ENCODE peak calls at places on chromosomes 13 and 19, in nine cellular contexts. One of them, this sample, is unnamed.

GRCh38 chr13:78102121-78102677 is 183.6 kb upstream of the EDNRB start:
- DNase-seq in astrocyte of the cerebellum: no peak
- DNase-seq in transverse colon: peak; percentile 9
- DNase-seq in BE2C: no peak
- DNase-seq in mucosa of descending colon: no peak
- DNase-seq in right cardiac atrium: peak; percentile 52
- DNase-seq in GM23248: peak; percentile 72
- DNase-seq in left ventricle myocardium inferior: peak; percentile 29
- DNase-seq in Panc1: no peak
- DNase-seq in this sample: no peak

GRCh38 chr13:100148422-100148821 is 59.5 kb downstream of the PCCA start:
- DNase-seq in astrocyte of the cerebellum: no peak
- DNase-seq in transverse colon: no peak
- DNase-seq in BE2C: no peak
- DNase-seq in mucosa of descending colon: no peak
- DNase-seq in right cardiac atrium: no peak
- DNase-seq in GM23248: no peak
- DNase-seq in left ventricle myocardium inferior: no peak
- DNase-seq in Panc1: no peak
- DNase-seq in this sample: no peak

GRCh38 chr13:26914624-26915023 is 154.0 kb upstream of the GPR12 start:
- DNase-seq in astrocyte of the cerebellum: no peak
- DNase-seq in transverse colon: no peak
- DNase-seq in BE2C: no peak
- DNase-seq in mucosa of descending colon: no peak
- DNase-seq in right cardiac atrium: no peak
- DNase-seq in GM23248: no peak
- DNase-seq in left ventricle myocardium inferior: no peak
- DNase-seq in Panc1: no peak
- DNase-seq in this sample: no peak

GRCh38 chr13:28611654-28612131 is 47.2 kb upstream of the POMP start:
- DNase-seq in astrocyte of the cerebellum: no peak
- DNase-seq in transverse colon: no peak
- DNase-seq in BE2C: no peak
- DNase-seq in mucosa of descending colon: no peak
- DNase-seq in right cardiac atrium: no peak
- DNase-seq in GM23248: no peak
- DNase-seq in left ventricle myocardium inferior: no peak
- DNase-seq in Panc1: no peak
- DNase-seq in this sample: no peak

GRCh38 chr19:29836409-29836825 is 24.6 kb downstream of the CCNE1 start:
- DNase-seq in astrocyte of the cerebellum: no peak
- DNase-seq in transverse colon: no peak
- DNase-seq in BE2C: no peak
- DNase-seq in mucosa of descending colon: no peak
- DNase-seq in right cardiac atrium: no peak
- DNase-seq in GM23248: no peak
- DNase-seq in left ventricle myocardium inferior: no peak
- DNase-seq in Panc1: no peak
- DNase-seq in this sample: no peak

GRCh38 chr19:17749912-17750317 is 1.4 kb upstream of the FCHO1 start:
- DNase-seq in astrocyte of the cerebellum: no peak
- DNase-seq in transverse colon: no peak
- DNase-seq in BE2C: no peak
- DNase-seq in mucosa of descending colon: no peak
- DNase-seq in right cardiac atrium: no peak
- DNase-seq in GM23248: peak; percentile 44
- DNase-seq in left ventricle myocardium inferior: no peak
- DNase-seq in Panc1: no peak
- DNase-seq in this sample: no peak

GRCh38 chr19:47540748-47541147 is 25.9 kb upstream of the NAPA start:
- DNase-seq in astrocyte of the cerebellum: peak; percentile 9
- DNase-seq in transverse colon: no peak
- DNase-seq in BE2C: no peak
- DNase-seq in mucosa of descending colon: no peak
- DNase-seq in right cardiac atrium: no peak
- DNase-seq in GM23248: peak; percentile 43
- DNase-seq in left ventricle myocardium inferior: no peak
- DNase-seq in Panc1: no peak
- DNase-seq in this sample: no peak

GRCh38 chr13:24133396-24133795 is 27.1 kb upstream of the SPATA13 start:
- DNase-seq in astrocyte of the cerebellum: no peak
- DNase-seq in transverse colon: no peak
- DNase-seq in BE2C: no peak
- DNase-seq in mucosa of descending colon: no peak
- DNase-seq in right cardiac atrium: no peak
- DNase-seq in GM23248: no peak
- DNase-seq in left ventricle myocardium inferior: no peak
- DNase-seq in Panc1: no peak
- DNase-seq in this sample: no peak

GRCh38 chr13:95924389-95924994 is 128.7 kb downstream of the UGGT2 start:
- DNase-seq in astrocyte of the cerebellum: peak; percentile 77
- DNase-seq in transverse colon: no peak
- DNase-seq in BE2C: no peak
- DNase-seq in mucosa of descending colon: no peak
- DNase-seq in right cardiac atrium: no peak
- DNase-seq in GM23248: peak; percentile 89
- DNase-seq in left ventricle myocardium inferior: no peak
- DNase-seq in Panc1: peak; percentile 7
- DNase-seq in this sample: no peak

GRCh38 chr13:113058988-113059850 is 46.4 kb upstream of the F7 start:
- DNase-seq in astrocyte of the cerebellum: no peak
- DNase-seq in transverse colon: no peak
- DNase-seq in BE2C: no peak
- DNase-seq in mucosa of descending colon: no peak
- DNase-seq in right cardiac atrium: no peak
- DNase-seq in GM23248: peak; percentile 6
- DNase-seq in left ventricle myocardium inferior: peak; percentile 6
- DNase-seq in Panc1: no peak
- DNase-seq in this sample: no peak

GRCh38 chr19:931860-932646 is 6.2 kb downstream of the ARID3A start:
- DNase-seq in astrocyte of the cerebellum: no peak
- DNase-seq in transverse colon: no peak
- DNase-seq in BE2C: no peak
- DNase-seq in mucosa of descending colon: no peak
- DNase-seq in right cardiac atrium: no peak
- DNase-seq in GM23248: no peak
- DNase-seq in left ventricle myocardium inferior: no peak
- DNase-seq in Panc1: no peak
- DNase-seq in this sample: no peak

GRCh38 chr19:934865-935422 is 9.1 kb downstream of the ARID3A start:
- DNase-seq in astrocyte of the cerebellum: no peak
- DNase-seq in transverse colon: peak; percentile 86
- DNase-seq in BE2C: peak; percentile 82
- DNase-seq in mucosa of descending colon: peak; percentile 91
- DNase-seq in right cardiac atrium: peak; percentile 85
- DNase-seq in GM23248: peak; percentile 71
- DNase-seq in left ventricle myocardium inferior: peak; percentile 88
- DNase-seq in Panc1: no peak
- DNase-seq in this sample: peak; percentile 95

GRCh38 chr19:934197-934840 is 8.5 kb downstream of the ARID3A start:
- DNase-seq in astrocyte of the cerebellum: no peak
- DNase-seq in transverse colon: no peak
- DNase-seq in BE2C: no peak
- DNase-seq in mucosa of descending colon: no peak
- DNase-seq in right cardiac atrium: no peak
- DNase-seq in GM23248: no peak
- DNase-seq in left ventricle myocardium inferior: no peak
- DNase-seq in Panc1: no peak
- DNase-seq in this sample: no peak

GRCh38 chr19:932647-933552 is 7.1 kb downstream of the ARID3A start:
- DNase-seq in astrocyte of the cerebellum: peak; percentile 70
- DNase-seq in transverse colon: peak; percentile 75
- DNase-seq in BE2C: peak; percentile 83
- DNase-seq in mucosa of descending colon: peak; percentile 72
- DNase-seq in right cardiac atrium: peak; percentile 81
- DNase-seq in GM23248: peak; percentile 97
- DNase-seq in left ventricle myocardium inferior: peak; percentile 84
- DNase-seq in Panc1: no peak
- DNase-seq in this sample: no peak

DNA sequence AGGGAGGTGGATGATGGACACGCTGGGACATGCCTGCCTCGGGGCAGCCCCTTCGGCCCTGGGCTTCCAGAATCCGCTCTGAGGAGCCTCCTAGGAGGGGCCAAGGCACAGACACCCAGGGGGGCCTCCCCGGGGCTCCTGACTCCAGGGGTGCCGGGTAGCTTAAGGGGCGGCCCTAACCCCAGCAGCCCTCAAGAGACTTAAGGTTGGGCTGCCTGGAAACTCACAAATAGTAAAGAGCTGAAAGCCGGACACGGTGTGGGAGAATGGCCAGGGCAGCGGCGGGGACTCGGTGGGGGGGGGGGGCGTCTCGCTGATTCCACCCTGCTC is 7.7 kb downstream of the ARID3A start:
- DNase-seq in astrocyte of the cerebellum: no peak
- DNase-seq in transverse colon: no peak
- DNase-seq in BE2C: no peak
- DNase-seq in mucosa of descending colon: no peak
- DNase-seq in right cardiac atrium: no peak
- DNase-seq in GM23248: no peak
- DNase-seq in left ventricle myocardium inferior: no peak
- DNase-seq in Panc1: no peak
- DNase-seq in this sample: no peak
- H3K4me3 ChIP-seq in astrocyte of the cerebellum: no peak overlapping the region
- H3K4me3 ChIP-seq in transverse colon: no peak overlapping the region
- H3K4me3 ChIP-seq in BE2C: no peak overlapping the region
- H3K4me3 ChIP-seq in mucosa of descending colon: no peak overlapping the region
- H3K4me3 ChIP-seq in right cardiac atrium: no peak overlapping the region
- H3K4me3 ChIP-seq in GM23248: peak overlapping the region; percentile 61
- H3K4me3 ChIP-seq in left ventricle myocardium inferior: peak overlapping the region; percentile 50
- H3K4me3 ChIP-seq in Panc1: no peak overlapping the region
- H3K4me3 ChIP-seq in this sample: no peak overlapping the region

GRCh38 chr19:48560095-48560530 is 8.1 kb downstream of the SULT2B1 start:
- DNase-seq in astrocyte of the cerebellum: no peak
- DNase-seq in transverse colon: no peak
- DNase-seq in BE2C: no peak
- DNase-seq in mucosa of descending colon: no peak
- DNase-seq in right cardiac atrium: no peak
- DNase-seq in GM23248: no peak
- DNase-seq in left ventricle myocardium inferior: no peak
- DNase-seq in Panc1: no peak
- DNase-seq in this sample: no peak

GRCh38 chr19:48561412-48561811 is 9.4 kb downstream of the SULT2B1 start:
- DNase-seq in astrocyte of the cerebellum: no peak
- DNase-seq in transverse colon: no peak
- DNase-seq in BE2C: no peak
- DNase-seq in mucosa of descending colon: no peak
- DNase-seq in right cardiac atrium: no peak
- DNase-seq in GM23248: no peak
- DNase-seq in left ventricle myocardium inferior: no peak
- DNase-seq in Panc1: no peak
- DNase-seq in this sample: no peak

GRCh38 chr19:48556163-48556562 is 4.2 kb downstream of the SULT2B1 start:
- DNase-seq in astrocyte of the cerebellum: no peak
- DNase-seq in transverse colon: peak; percentile 61
- DNase-seq in BE2C: no peak
- DNase-seq in mucosa of descending colon: no peak
- DNase-seq in right cardiac atrium: no peak
- DNase-seq in GM23248: peak; percentile 88
- DNase-seq in left ventricle myocardium inferior: no peak
- DNase-seq in Panc1: no peak
- DNase-seq in this sample: no peak

GRCh38 chr19:48556825-48557224 is 4.9 kb downstream of the SULT2B1 start:
- DNase-seq in astrocyte of the cerebellum: no peak
- DNase-seq in transverse colon: no peak
- DNase-seq in BE2C: no peak
- DNase-seq in mucosa of descending colon: no peak
- DNase-seq in right cardiac atrium: no peak
- DNase-seq in GM23248: no peak
- DNase-seq in left ventricle myocardium inferior: no peak
- DNase-seq in Panc1: no peak
- DNase-seq in this sample: no peak

DNA sequence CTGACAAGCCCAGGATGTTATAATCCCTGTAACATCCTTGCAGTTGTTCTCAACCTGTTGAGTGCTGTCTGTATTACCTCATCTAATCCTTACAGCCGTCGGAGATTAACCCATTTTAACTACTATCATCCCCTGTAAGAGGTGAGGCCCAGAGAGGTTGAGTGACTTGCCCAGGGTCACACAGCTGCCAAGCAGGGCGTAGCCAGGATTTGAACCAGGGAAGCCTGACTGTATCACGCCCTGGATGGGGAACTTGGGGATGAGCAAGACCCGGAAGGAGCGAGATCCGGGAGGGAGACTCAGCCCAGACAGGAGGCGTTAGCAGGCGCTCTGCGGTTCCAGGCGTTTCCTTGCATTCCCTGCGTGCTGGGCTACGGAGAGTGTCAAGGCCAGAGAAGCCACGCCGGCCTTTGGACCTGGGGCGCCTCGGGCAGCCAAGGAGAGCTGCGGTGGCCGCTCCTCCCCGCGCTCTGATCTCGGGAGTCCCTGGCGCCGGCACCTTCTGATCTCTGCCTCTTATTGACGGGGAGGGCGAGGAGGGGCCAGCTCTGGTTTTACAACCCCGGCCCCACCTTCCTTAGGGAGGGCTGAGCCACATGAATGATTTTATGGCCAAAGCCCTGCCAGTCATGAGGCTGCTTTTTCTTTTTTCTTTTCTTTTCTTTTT is 6.2 kb downstream of the SULT2B1 start:
- DNase-seq in astrocyte of the cerebellum: no peak
- DNase-seq in transverse colon: peak; percentile 94
- DNase-seq in BE2C: no peak
- DNase-seq in mucosa of descending colon: peak; percentile 94
- DNase-seq in right cardiac atrium: peak; percentile 29
- DNase-seq in GM23248: peak; percentile 92
- DNase-seq in left ventricle myocardium inferior: no peak
- DNase-seq in Panc1: no peak
- DNase-seq in this sample: no peak
- H3K4me3 ChIP-seq in astrocyte of the cerebellum: no peak overlapping the region
- H3K4me3 ChIP-seq in transverse colon: no peak overlapping the region
- H3K4me3 ChIP-seq in BE2C: no peak overlapping the region
- H3K4me3 ChIP-seq in mucosa of descending colon: no peak overlapping the region
- H3K4me3 ChIP-seq in right cardiac atrium: no peak overlapping the region
- H3K4me3 ChIP-seq in GM23248: peak overlapping the region; percentile 50
- H3K4me3 ChIP-seq in left ventricle myocardium inferior: no peak overlapping the region
- H3K4me3 ChIP-seq in Panc1: no peak overlapping the region
- H3K4me3 ChIP-seq in this sample: no peak overlapping the region

GRCh38 chr19:35251456-35251855 is 2.7 kb downstream of the LSR start:
- DNase-seq in astrocyte of the cerebellum: no peak
- DNase-seq in transverse colon: no peak
- DNase-seq in BE2C: no peak
- DNase-seq in mucosa of descending colon: no peak
- DNase-seq in right cardiac atrium: no peak
- DNase-seq in GM23248: no peak
- DNase-seq in left ventricle myocardium inferior: no peak
- DNase-seq in Panc1: no peak
- DNase-seq in this sample: no peak
- H3K4me3 ChIP-seq in astrocyte of the cerebellum: no peak overlapping the region
- H3K4me3 ChIP-seq in transverse colon: no peak overlapping the region
- H3K4me3 ChIP-seq in BE2C: no peak overlapping the region
- H3K4me3 ChIP-seq in mucosa of descending colon: no peak overlapping the region
- H3K4me3 ChIP-seq in right cardiac atrium: no peak overlapping the region
- H3K4me3 ChIP-seq in GM23248: no peak overlapping the region
- H3K4me3 ChIP-seq in left ventricle myocardium inferior: no peak overlapping the region
- H3K4me3 ChIP-seq in Panc1: no peak overlapping the region
- H3K4me3 ChIP-seq in this sample: no peak overlapping the region

DNA sequence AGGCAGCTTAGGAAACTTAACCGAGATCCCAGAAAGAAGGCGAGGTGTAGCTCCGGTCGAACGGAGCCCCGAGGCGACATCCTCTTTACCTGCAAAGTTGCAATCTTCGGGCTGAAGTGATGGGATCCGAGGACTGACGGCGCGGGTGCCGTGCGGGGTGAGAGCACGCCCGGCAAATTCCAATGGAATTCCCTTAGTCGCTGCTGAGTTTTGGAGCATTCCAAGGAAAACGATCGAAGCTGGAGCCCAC is 141 bp downstream of the TRPC4 start:
- DNase-seq in astrocyte of the cerebellum: no peak
- DNase-seq in transverse colon: no peak
- DNase-seq in BE2C: no peak
- DNase-seq in mucosa of descending colon: no peak
- DNase-seq in right cardiac atrium: no peak
- DNase-seq in GM23248: no peak
- DNase-seq in left ventricle myocardium inferior: no peak
- DNase-seq in Panc1: no peak
- DNase-seq in this sample: no peak
- H3K4me3 ChIP-seq in astrocyte of the cerebellum: peak overlapping the region; percentile 49
- H3K4me3 ChIP-seq in transverse colon: peak overlapping the region; percentile 33
- H3K4me3 ChIP-seq in BE2C: no peak overlapping the region
- H3K4me3 ChIP-seq in mucosa of descending colon: no peak overlapping the region
- H3K4me3 ChIP-seq in right cardiac atrium: peak overlapping the region; percentile 42
- H3K4me3 ChIP-seq in GM23248: peak overlapping the region; percentile 90
- H3K4me3 ChIP-seq in left ventricle myocardium inferior: peak overlapping the region; percentile 73
- H3K4me3 ChIP-seq in Panc1: peak overlapping the region; percentile 53
- H3K4me3 ChIP-seq in this sample: no peak overlapping the region